ENCODE peak calls at places on chromosomes 5 and 9, in ten cellular contexts. Z, G, Y, C, O, I, K, X, H and D are unnamed samples.

GRCh38 chr9:97321251-97321650 is 13.8 kb downstream of the CCDC180 start:
- DNase-seq in Y (no peak), I (no peak), H (no peak), Z (no peak), X (no peak), C (no peak), G (no peak), K (no peak), O (no peak), D (no peak)

GRCh38 chr9:134566196-134566822 is 75.3 kb upstream of the COL5A1 start:
- DNase-seq in C (no peak), H (peak; percentile 1), G (no peak), I (no peak), Y (no peak), O (no peak), X (no peak), K (no peak), Z (no peak), D (no peak)

GRCh38 chr9:33867747-33868429 is 50.9 kb downstream of the UBE2R2 start:
- DNase-seq in G (peak; percentile 57), X (peak; percentile 40), Z (no peak), H (no peak), O (no peak), Y (no peak), K (no peak), C (peak; percentile 76), I (no peak), D (no peak)

GRCh38 chr5:132103969-132104391 is 30.4 kb downstream of the CSF2 start:
- DNase-seq in O (no peak), G (no peak), K (no peak), Z (no peak), X (no peak), C (no peak), I (no peak), Y (no peak), H (no peak), D (no peak)

GRCh38 chr9:134643306-134643705 is 1.7 kb downstream of the COL5A1 start:
- DNase-seq in C (no peak), I (no peak), X (peak; percentile 62), G (peak; percentile 36), Y (no peak), Z (peak; percentile 45), K (no peak), O (no peak), H (no peak), D (no peak)

GRCh38 chr9:71383308-71383707 is 261.9 kb upstream of the TRPM3 start:
- DNase-seq in Y (no peak), G (no peak), I (no peak), X (no peak), K (no peak), H (no peak), O (no peak), Z (no peak), C (no peak), D (no peak)

GRCh38 chr5:153991168-153991567 is 47.5 kb downstream of the FAM114A2 start:
- DNase-seq in C (no peak), K (no peak), G (no peak), O (no peak), I (no peak), Y (no peak), Z (no peak), X (no peak), H (no peak), D (no peak)

GRCh38 chr5:176647870-176648466 is 684 bp downstream of the TSPAN17 start:
- DNase-seq in X (peak; percentile 65), H (no peak), I (no peak), C (peak; percentile 74), G (no peak), Y (no peak), Z (no peak), O (no peak), K (peak; percentile 66), D (no peak)

GRCh38 chr9:86458456-86458855 is 104.2 kb upstream of the TUT7 start:
- DNase-seq in G (no peak), Y (no peak), Z (no peak), X (no peak), H (no peak), C (no peak), K (no peak), O (no peak), I (no peak), D (no peak)

GRCh38 chr5:66157046-66157445 is 12.9 kb downstream of the SREK1 start:
- DNase-seq in K (no peak), Y (no peak), H (no peak), C (no peak), O (no peak), X (no peak), Z (no peak), G (no peak), I (no peak), D (no peak)

GRCh38 chr5:122576266-122577016 is 198.4 kb upstream of the SNX2 start:
- DNase-seq in Z (no peak), K (no peak), Y (no peak), O (no peak), G (no peak), X (no peak), C (no peak), I (no peak), H (no peak), D (no peak)

GRCh38 chr5:69237877-69238276 is 3.2 kb downstream of the CDK7 start:
- DNase-seq in O (no peak), K (no peak), X (no peak), Y (no peak), H (no peak), I (no peak), C (no peak), G (no peak), Z (no peak), D (no peak)

GRCh38 chr9:99531313-99531712 is 290.4 kb upstream of the NR4A3 start:
- DNase-seq in H (no peak), I (no peak), X (no peak), K (no peak), Z (no peak), Y (no peak), O (no peak), G (no peak), C (no peak), D (no peak)

GRCh38 chr5:89283758-89284493 is 400.9 kb upstream of the MEF2C start:
- DNase-seq in K (no peak), I (no peak), G (no peak), Z (no peak), Y (no peak), C (no peak), O (no peak), H (no peak), X (no peak), D (no peak)
- TF ChIP-seq CTCF in K (no peak), I (no peak), G (no peak), Z (no peak), Y (peak; percentile 39), C (no peak), O (no peak), H (no peak), X (no peak), D (no peak)

GRCh38 chr5:43609752-43610151 is 6.8 kb downstream of the NNT start:
- DNase-seq in X (no peak), Z (no peak), O (no peak), Y (no peak), G (no peak), H (no peak), K (no peak), I (peak; percentile 27), C (no peak), D (no peak)
- TF ChIP-seq CTCF in X (no peak), Z (no peak), O (no peak), Y (no peak), G (peak; percentile 1), H (peak; percentile 21), K (no peak), I (no peak), C (no peak), D (peak; percentile 55)

DNA sequence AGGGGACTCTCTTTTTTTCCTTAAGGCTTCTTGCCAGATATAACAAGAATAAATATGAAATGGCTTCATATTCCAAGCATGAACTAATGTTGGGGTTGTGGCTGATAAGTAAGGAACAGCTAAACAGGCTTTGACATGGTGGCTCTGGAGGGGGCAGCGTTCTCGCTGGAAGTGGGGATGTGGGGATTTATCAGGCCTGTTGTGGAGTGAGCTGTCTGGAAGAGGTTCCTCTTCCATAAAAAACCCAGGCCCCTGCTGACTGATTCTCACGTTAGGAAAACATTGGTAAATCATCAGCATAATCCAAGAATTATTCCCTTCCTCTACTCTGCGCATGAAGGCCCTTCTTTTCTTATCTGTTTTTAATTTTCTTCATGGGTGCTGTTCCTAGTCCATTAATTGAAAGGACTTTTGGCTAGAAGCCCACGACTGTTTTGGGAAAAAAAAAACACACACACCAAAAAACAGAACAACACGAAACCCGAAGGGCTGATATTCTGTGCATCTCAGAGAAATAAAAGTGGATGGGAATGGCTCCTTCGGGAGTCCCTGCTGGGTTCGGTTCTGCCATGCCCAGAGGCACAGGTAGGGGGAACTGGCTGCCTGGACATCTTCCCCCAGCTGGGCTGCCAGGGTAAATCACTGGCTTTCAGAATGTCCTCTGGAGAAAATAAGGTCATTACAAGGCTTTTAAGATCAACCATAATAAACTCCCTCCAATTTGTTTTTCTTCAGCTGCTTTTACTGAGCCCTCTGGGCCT is 297.0 kb downstream of the SLIT3 start:
- DNase-seq in X (peak; percentile 48), Y (no peak), O (no peak), Z (no peak), K (no peak), I (peak; percentile 33), C (no peak), G (no peak), H (no peak), D (no peak)
- TF ChIP-seq CTCF in X (peak; percentile 42), Y (peak; percentile 42), O (no peak), Z (no peak), K (no peak), I (no peak), C (no peak), G (peak; percentile 54), H (no peak), D (no peak)

GRCh38 chr5:7902201-7902600 is 33.3 kb downstream of the MTRR start:
- DNase-seq in H (no peak), G (no peak), O (no peak), C (no peak), Y (no peak), K (no peak), I (no peak), Z (no peak), X (no peak), D (no peak)

GRCh38 chr5:7894439-7894838 is 25.5 kb downstream of the MTRR start:
- DNase-seq in K (no peak), C (no peak), Y (no peak), I (no peak), Z (no peak), O (no peak), X (no peak), G (no peak), H (no peak), D (no peak)

GRCh38 chr5:7894860-7895259 is 25.9 kb downstream of the MTRR start:
- DNase-seq in X (no peak), H (no peak), Y (no peak), K (no peak), G (no peak), I (no peak), O (no peak), Z (no peak), C (no peak), D (no peak)

DNA sequence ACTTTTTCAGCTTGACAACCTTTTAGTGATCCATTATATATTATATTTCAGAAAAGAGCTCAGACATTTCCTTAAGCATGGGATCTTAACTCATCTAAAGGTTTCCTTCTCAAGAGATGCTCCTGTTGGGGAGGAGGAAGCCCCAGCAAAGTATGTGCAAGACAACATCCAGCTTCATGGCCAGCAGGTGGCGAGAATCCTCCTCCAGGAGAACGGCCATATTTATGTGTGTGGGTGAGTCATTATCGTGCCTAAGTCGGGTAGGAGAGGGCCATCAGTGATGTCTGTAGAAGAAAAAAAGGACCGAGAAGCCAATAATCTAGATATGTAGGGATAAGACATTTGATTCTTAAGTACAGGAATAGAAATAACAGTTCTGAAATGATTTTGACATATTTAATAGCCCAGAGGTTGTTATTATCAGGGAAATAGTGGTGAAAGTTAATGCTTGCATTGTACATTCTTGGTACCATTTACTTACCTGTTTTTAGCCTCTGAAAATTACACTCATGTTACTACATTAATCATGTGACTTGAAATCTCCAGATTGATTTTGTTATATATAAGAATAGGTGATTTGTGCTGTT is 28.2 kb downstream of the MTRR start:
- DNase-seq in H (no peak), I (peak; percentile 72), Y (no peak), C (no peak), O (no peak), X (no peak), G (no peak), K (no peak), Z (peak; percentile 52), D (no peak)
- TF ChIP-seq CTCF in H (no peak), I (peak; percentile 30), Y (peak; percentile 52), C (no peak), O (peak; percentile 37), X (no peak), G (peak; percentile 25), K (no peak), Z (peak; percentile 45), D (peak; percentile 39)